ENCODE peak calls at places on chromosomes 16 and 17, in five cellular contexts. G is progenitor cell of endocrine pancreas, Y is mesenteric fat pad, U is astrocyte of the hippocampus, C is A549. A is an unnamed sample.

GRCh38 chr17:79618383-79619067 is 7.7 kb upstream of the RBFOX3 start:
- DNase-seq in C (no peak), U (no peak), G (no peak), Y (peak), A (no peak)

GRCh38 chr17:55624789-55625433 is 97.8 kb downstream of the TMEM100 start:
- DNase-seq in C (no peak), Y (no peak), U (no peak), G (no peak), A (no peak)

GRCh38 chr16:1318268-1318545 is 8.8 kb downstream of the UBE2I start:
- DNase-seq in Y (no peak), G (no peak), C (no peak), U (no peak), A (no peak)

GRCh38 chr17:17416400-17417360 is 60.1 kb upstream of the MED9 start:
- DNase-seq in G (no peak), U (peak), Y (peak), C (peak), A (no peak)

GRCh38 chr17:28745052-28745776 is 1.4 kb downstream of the TRAF4 start:
- DNase-seq in Y (no peak), C (no peak), U (peak), G (peak), A (peak)

GRCh38 chr16:67415872-67416793 is at the start of gene ZDHHC1:
- DNase-seq in U (peak), Y (no peak), G (peak), C (peak), A (peak)

GRCh38 chr16:76748698-76749097 is 442.3 kb upstream of the MON1B start:
- DNase-seq in C (no peak), G (no peak), U (no peak), Y (no peak), A (no peak)

GRCh38 chr16:76787394-76787793 is 403.6 kb upstream of the MON1B start:
- DNase-seq in U (no peak), G (no peak), Y (no peak), C (no peak), A (no peak)

GRCh38 chr16:86306811-86307517 is 203.4 kb upstream of the FOXF1 start:
- DNase-seq in U (no peak), C (no peak), Y (peak), G (no peak), A (no peak)

GRCh38 chr17:47733047-47733413 is at the start of gene TBX21:
- DNase-seq in Y (no peak), U (peak), G (peak), C (peak), A (no peak)

GRCh38 chr16:22955461-22956145 is 141.6 kb downstream of the HS3ST2 start:
- DNase-seq in G (no peak), U (no peak), Y (no peak), C (no peak), A (no peak)

GRCh38 chr17:17387461-17388362 is 84.5 kb downstream of the NT5M start:
- DNase-seq in G (peak), U (peak), C (peak), Y (no peak), A (peak)

GRCh38 chr17:49843774-49844350 is 4.0 kb downstream of the TAC4 start:
- DNase-seq in G (no peak), Y (no peak), U (no peak), C (peak), A (peak)

GRCh38 chr16:2969545-2970521 is 685 bp downstream of the PAQR4 start:
- DNase-seq in G (peak), C (peak), Y (peak), U (peak), A (peak)

GRCh38 chr16:80580109-80580832 is 39.5 kb downstream of the DYNLRB2 start:
- DNase-seq in C (no peak), U (peak), Y (no peak), G (no peak), A (no peak)

GRCh38 chr17:3635474-3636153 is 436 bp downstream of the SHPK start:
- DNase-seq in Y (no peak), U (no peak), C (peak), G (no peak), A (peak)

GRCh38 chr16:51057102-51057793 is 93.8 kb downstream of the SALL1 start:
- DNase-seq in U (no peak), Y (no peak), G (no peak), C (no peak), A (no peak)

GRCh38 chr17:5619088-5619740 is 34.9 kb upstream of the NLRP1 start:
- DNase-seq in G (no peak), Y (no peak), C (no peak), U (no peak), A (no peak)

GRCh38 chr16:7545251-7545650 is 212.6 kb downstream of the RBFOX1 start:
- DNase-seq in U (no peak), C (no peak), G (no peak), Y (no peak), A (no peak)

GRCh38 chr17:74868251-74868907 is 4.4 kb downstream of the FDXR start:
- DNase-seq in G (no peak), U (no peak), C (no peak), Y (no peak), A (no peak)

GRCh38 chr16:75758215-75758614 is 31.9 kb upstream of the CPHXL start:
- DNase-seq in U (peak), G (no peak), Y (no peak), C (no peak), A (no peak)

GRCh38 chr17:37518816-37519215 is 29.1 kb downstream of the DUSP14 start:
- DNase-seq in Y (no peak), G (no peak), C (no peak), U (no peak), A (no peak)

GRCh38 chr17:4598776-4599504 is 14.6 kb downstream of the SMTNL2 start:
- DNase-seq in C (no peak), U (no peak), Y (no peak), G (no peak), A (no peak)

GRCh38 chr17:1630662-1631061 is 2.0 kb upstream of the SLC43A2 start:
- DNase-seq in G (no peak), C (no peak), U (no peak), Y (no peak), A (no peak)

GRCh38 chr16:84820305-84820684 is 510 bp downstream of the CRISPLD2 start:
- DNase-seq in C (no peak), G (no peak), Y (no peak), U (no peak), A (no peak)

GRCh38 chr16:81443688-81444447 is 740 bp upstream of the CMIP start:
- DNase-seq in U (no peak), Y (no peak), C (no peak), G (peak), A (no peak)

GRCh38 chr17:4554441-4554996 is 665 bp downstream of the MYBBP1A start:
- DNase-seq in Y (no peak), C (no peak), U (no peak), G (no peak), A (no peak)

GRCh38 chr17:78433780-78434335 is 55.4 kb downstream of the PGS1 start:
- DNase-seq in Y (no peak), C (no peak), G (no peak), U (no peak), A (no peak)

GRCh38 chr16:58644765-58645487 is 15.3 kb upstream of the CNOT1 start:
- DNase-seq in Y (no peak), G (no peak), U (no peak), C (no peak), A (no peak)

GRCh38 chr17:75684249-75684648 is 17.1 kb downstream of the SAP30BP start:
- DNase-seq in G (no peak), Y (no peak), C (no peak), U (no peak), A (no peak)

GRCh38 chr17:67461876-67462275 is 84.8 kb downstream of the PITPNC1 start:
- DNase-seq in G (no peak), C (no peak), U (no peak), Y (no peak), A (peak)

GRCh38 chr16:19174478-19174877 is 6.4 kb downstream of the SYT17 start:
- DNase-seq in G (no peak), Y (no peak), C (no peak), U (no peak), A (no peak)